ENCODE peak calls at places on chromosomes 7 and 10, in nine cellular contexts. T, U, A, D, C, W, I, L and E are unnamed samples.

GRCh38 chr7:148821422-148821821 is 62.7 kb downstream of the EZH2 start:
- DNase-seq in T (no peak), U (no peak), A (no peak), D (no peak), C (no peak), W (no peak), I (no peak), L (no peak), E (no peak)

GRCh38 chr7:18861514-18861913 is 255.9 kb downstream of the TWIST1 start:
- DNase-seq in T (no peak), U (no peak), A (no peak), D (no peak), C (no peak), W (no peak), I (no peak), L (no peak), E (peak; percentile 78)

GRCh38 chr7:20331912-20332317 is 1.2 kb downstream of the ITGB8 start:
- DNase-seq in T (no peak), U (no peak), A (peak; percentile 66), D (no peak), C (no peak), W (no peak), I (no peak), L (no peak), E (no peak)

GRCh38 chr7:371779-372545 is 82.0 kb downstream of the FOXL3 start:
- DNase-seq in T (no peak), U (no peak), A (no peak), D (peak; percentile 40), C (no peak), W (peak; percentile 62), I (no peak), L (no peak), E (no peak)

GRCh38 chr7:135147899-135148721 is at the start of gene TMEM140:
- DNase-seq in T (peak; percentile 49), U (no peak), A (no peak), D (peak; percentile 77), C (no peak), W (peak; percentile 78), I (no peak), L (peak; percentile 56), E (peak; percentile 71)

GRCh38 chr10:102480396-102480795 is 22.1 kb downstream of the ACTR1A start:
- DNase-seq in T (no peak), U (no peak), A (no peak), D (peak; percentile 39), C (no peak), W (no peak), I (no peak), L (no peak), E (no peak)

GRCh38 chr7:135190703-135191102 is 20.2 kb upstream of the CYREN start:
- DNase-seq in T (no peak), U (no peak), A (no peak), D (no peak), C (no peak), W (no peak), I (no peak), L (no peak), E (no peak)

GRCh38 chr10:118823256-118823907 is 68.6 kb upstream of the CACUL1 start:
- DNase-seq in T (no peak), U (no peak), A (no peak), D (no peak), C (no peak), W (no peak), I (no peak), L (no peak), E (no peak)

GRCh38 chr7:104758504-104758903 is 255.5 kb upstream of the KMT2E start:
- DNase-seq in T (no peak), U (no peak), A (no peak), D (no peak), C (no peak), W (no peak), I (no peak), L (no peak), E (peak; percentile 75)

GRCh38 chr10:34959321-34959720 is 130.8 kb downstream of the CUL2 start:
- DNase-seq in T (no peak), U (no peak), A (no peak), D (no peak), C (no peak), W (no peak), I (no peak), L (no peak), E (no peak)

GRCh38 chr7:29194594-29195417 is at the start of gene CHN2:
- DNase-seq in T (peak; percentile 19), U (no peak), A (peak; percentile 70), D (peak; percentile 71), C (peak; percentile 9), W (peak; percentile 90), I (peak; percentile 68), L (peak; percentile 57), E (peak; percentile 19)

GRCh38 chr10:132422169-132422691 is 25.2 kb downstream of the PWWP2B start:
- DNase-seq in T (peak; percentile 77), U (no peak), A (no peak), D (no peak), C (no peak), W (no peak), I (no peak), L (no peak), E (no peak)

GRCh38 chr10:46106410-46107255 is 60.6 kb upstream of the MSMB start:
- DNase-seq in T (peak; percentile 22), U (no peak), A (peak; percentile 73), D (peak; percentile 77), C (no peak), W (peak; percentile 89), I (peak; percentile 62), L (peak; percentile 44), E (peak; percentile 62)

GRCh38 chr10:117596666-117597065 is 54.1 kb downstream of the EMX2 start:
- DNase-seq in T (no peak), U (no peak), A (no peak), D (no peak), C (no peak), W (no peak), I (no peak), L (no peak), E (no peak)

GRCh38 chr10:118259288-118259906 is 82.7 kb downstream of the FAM204A start:
- DNase-seq in T (no peak), U (no peak), A (peak; percentile 28), D (no peak), C (no peak), W (no peak), I (peak; percentile 49), L (no peak), E (peak; percentile 20)

GRCh38 chr10:20536381-20536780 is 360.7 kb downstream of the NEBL start:
- DNase-seq in T (no peak), U (no peak), A (no peak), D (no peak), C (no peak), W (no peak), I (no peak), L (no peak), E (no peak)

GRCh38 chr7:15567036-15567435 is 5.2 kb upstream of the AGMO start:
- DNase-seq in T (no peak), U (no peak), A (no peak), D (no peak), C (no peak), W (no peak), I (no peak), L (no peak), E (no peak)

GRCh38 chr10:75803816-75804576 is 372.6 kb downstream of the LRMDA start:
- DNase-seq in T (no peak), U (no peak), A (no peak), D (peak; percentile 73), C (no peak), W (peak; percentile 84), I (peak; percentile 39), L (no peak), E (no peak)

GRCh38 chr10:112711366-112711765 is 238.7 kb upstream of the TCF7L2 start:
- DNase-seq in T (no peak), U (no peak), A (no peak), D (no peak), C (no peak), W (no peak), I (no peak), L (no peak), E (no peak)

GRCh38 chr10:4283841-4284610 is 499.0 kb upstream of the KLF6 start:
- DNase-seq in T (no peak), U (peak; percentile 90), A (no peak), D (peak; percentile 79), C (no peak), W (peak; percentile 91), I (no peak), L (no peak), E (peak; percentile 71)

GRCh38 chr7:95632609-95633008 is 36.3 kb upstream of the PDK4 start:
- DNase-seq in T (no peak), U (no peak), A (no peak), D (no peak), C (no peak), W (no peak), I (no peak), L (no peak), E (peak; percentile 68)

GRCh38 chr7:24962418-24962962 is 17.5 kb downstream of the OSBPL3 start:
- DNase-seq in T (no peak), U (no peak), A (no peak), D (no peak), C (no peak), W (no peak), I (no peak), L (no peak), E (no peak)

GRCh38 chr7:31948041-31948440 is 122.2 kb downstream of the PDE1C start:
- DNase-seq in T (no peak), U (no peak), A (peak; percentile 44), D (no peak), C (no peak), W (no peak), I (no peak), L (no peak), E (peak; percentile 91)

GRCh38 chr7:155806096-155806871 is 6.0 kb downstream of the SHH start:
- DNase-seq in T (no peak), U (no peak), A (no peak), D (no peak), C (no peak), W (peak; percentile 64), I (no peak), L (no peak), E (no peak)

GRCh38 chr10:118332948-118333710 is 9.0 kb downstream of the FAM204A start:
- DNase-seq in T (no peak), U (no peak), A (peak; percentile 18), D (no peak), C (no peak), W (no peak), I (no peak), L (no peak), E (peak; percentile 43)

GRCh38 chr7:40733578-40733977 is 598.8 kb downstream of the SUGCT start:
- DNase-seq in T (no peak), U (no peak), A (peak; percentile 49), D (no peak), C (no peak), W (no peak), I (no peak), L (no peak), E (no peak)

GRCh38 chr7:102287465-102288146 is 938 bp downstream of the SH2B2 start:
- DNase-seq in T (peak; percentile 55), U (no peak), A (no peak), D (peak; percentile 78), C (no peak), W (no peak), I (no peak), L (no peak), E (peak; percentile 30)

GRCh38 chr7:41145656-41146055 is 557.2 kb downstream of the INHBA start:
- DNase-seq in T (no peak), U (no peak), A (no peak), D (no peak), C (no peak), W (no peak), I (no peak), L (no peak), E (no peak)

GRCh38 chr7:47047384-47047783 is 534.5 kb downstream of the TNS3 start:
- DNase-seq in T (no peak), U (no peak), A (no peak), D (no peak), C (no peak), W (no peak), I (no peak), L (no peak), E (no peak)

GRCh38 chr10:16545126-16545736 is 23.6 kb upstream of the C1QL3 start:
- DNase-seq in T (no peak), U (no peak), A (peak; percentile 8), D (no peak), C (no peak), W (no peak), I (no peak), L (no peak), E (peak; percentile 61)